ENCODE peak calls at places on chromosomes 13 and 19, in nine cellular contexts. One of them, this sample, is unnamed.

GRCh38 chr13:49867834-49868233 is 68.3 kb downstream of the SPRYD7 start:
- DNase-seq in astrocyte: no peak
- DNase-seq in cardiac muscle cell: no peak
- DNase-seq in GM12865: no peak
- DNase-seq in lung: no peak
- DNase-seq in dorsolateral prefrontal cortex: no peak
- DNase-seq in GM23338: no peak
- DNase-seq in lower lobe of right lung: no peak
- DNase-seq in HFF-Myc: no peak
- DNase-seq in this sample: no peak

GRCh38 chr13:30108913-30109237 is 198.5 kb downstream of the KATNAL1 start:
- DNase-seq in GM23338: no peak
- DNase-seq in HFF-Myc: no peak
- DNase-seq in dorsolateral prefrontal cortex: no peak
- DNase-seq in lung: peak; percentile 77
- DNase-seq in GM12865: no peak
- DNase-seq in astrocyte: no peak
- DNase-seq in cardiac muscle cell: no peak
- DNase-seq in lower lobe of right lung: peak; percentile 82
- DNase-seq in this sample: no peak

GRCh38 chr19:34808566-34808965 is 35.6 kb upstream of the ZNF599 start:
- DNase-seq in GM23338: no peak
- DNase-seq in cardiac muscle cell: peak; percentile 73
- DNase-seq in lung: no peak
- DNase-seq in astrocyte: peak; percentile 56
- DNase-seq in HFF-Myc: peak; percentile 1
- DNase-seq in GM12865: no peak
- DNase-seq in lower lobe of right lung: no peak
- DNase-seq in dorsolateral prefrontal cortex: no peak
- DNase-seq in this sample: peak; percentile 4

GRCh38 chr19:14375055-14375581 is 6.1 kb upstream of the ADGRE5 start:
- DNase-seq in lung: peak; percentile 59
- DNase-seq in HFF-Myc: no peak
- DNase-seq in cardiac muscle cell: no peak
- DNase-seq in GM12865: peak; percentile 80
- DNase-seq in GM23338: no peak
- DNase-seq in dorsolateral prefrontal cortex: no peak
- DNase-seq in lower lobe of right lung: peak; percentile 81
- DNase-seq in astrocyte: no peak
- DNase-seq in this sample: no peak

GRCh38 chr19:45972081-45972943 is 1.4 kb downstream of the NOVA2 start:
- DNase-seq in GM23338: no peak
- DNase-seq in dorsolateral prefrontal cortex: no peak
- DNase-seq in lower lobe of right lung: no peak
- DNase-seq in HFF-Myc: no peak
- DNase-seq in cardiac muscle cell: no peak
- DNase-seq in GM12865: no peak
- DNase-seq in astrocyte: no peak
- DNase-seq in lung: no peak
- DNase-seq in this sample: no peak

GRCh38 chr19:1921825-1922224 is 16.6 kb downstream of the ADAT3 start:
- DNase-seq in GM23338: no peak
- DNase-seq in GM12865: peak; percentile 51
- DNase-seq in dorsolateral prefrontal cortex: no peak
- DNase-seq in cardiac muscle cell: no peak
- DNase-seq in lower lobe of right lung: no peak
- DNase-seq in HFF-Myc: no peak
- DNase-seq in lung: no peak
- DNase-seq in astrocyte: no peak
- DNase-seq in this sample: no peak

GRCh38 chr13:113607477-113608245 is 23.1 kb downstream of the TFDP1 start:
- DNase-seq in dorsolateral prefrontal cortex: no peak
- DNase-seq in GM12865: no peak
- DNase-seq in astrocyte: no peak
- DNase-seq in HFF-Myc: no peak
- DNase-seq in lung: peak; percentile 35
- DNase-seq in lower lobe of right lung: peak; percentile 72
- DNase-seq in cardiac muscle cell: no peak
- DNase-seq in GM23338: no peak
- DNase-seq in this sample: no peak

GRCh38 chr19:33392341-33393285 is 19.1 kb downstream of the CEBPG start:
- DNase-seq in GM23338: no peak
- DNase-seq in lower lobe of right lung: peak; percentile 54
- DNase-seq in astrocyte: no peak
- DNase-seq in HFF-Myc: no peak
- DNase-seq in GM12865: no peak
- DNase-seq in cardiac muscle cell: no peak
- DNase-seq in lung: no peak
- DNase-seq in dorsolateral prefrontal cortex: no peak
- DNase-seq in this sample: no peak

GRCh38 chr13:30364133-30364532 is 56.8 kb upstream of the KATNAL1 start:
- DNase-seq in lower lobe of right lung: no peak
- DNase-seq in HFF-Myc: no peak
- DNase-seq in GM23338: no peak
- DNase-seq in dorsolateral prefrontal cortex: no peak
- DNase-seq in GM12865: no peak
- DNase-seq in astrocyte: peak; percentile 55
- DNase-seq in cardiac muscle cell: peak; percentile 38
- DNase-seq in lung: no peak
- DNase-seq in this sample: no peak

GRCh38 chr19:1252818-1253513 is 4.6 kb downstream of the MIDN start:
- DNase-seq in lung: peak; percentile 93
- DNase-seq in lower lobe of right lung: peak; percentile 95
- DNase-seq in cardiac muscle cell: peak; percentile 99
- DNase-seq in GM12865: peak; percentile 80
- DNase-seq in HFF-Myc: no peak
- DNase-seq in astrocyte: peak; percentile 95
- DNase-seq in dorsolateral prefrontal cortex: peak; percentile 82
- DNase-seq in GM23338: no peak
- DNase-seq in this sample: peak; percentile 80

GRCh38 chr19:11848594-11849263 is at the start of gene ZNF439:
- DNase-seq in cardiac muscle cell: peak; percentile 83
- DNase-seq in GM12865: peak; percentile 73
- DNase-seq in lower lobe of right lung: peak; percentile 95
- DNase-seq in lung: peak; percentile 93
- DNase-seq in astrocyte: peak; percentile 44
- DNase-seq in dorsolateral prefrontal cortex: peak; percentile 99
- DNase-seq in HFF-Myc: no peak
- DNase-seq in GM23338: peak; percentile 97
- DNase-seq in this sample: peak; percentile 23

GRCh38 chr13:42011601-42012401 is 36.6 kb upstream of the DGKH start:
- DNase-seq in cardiac muscle cell: no peak
- DNase-seq in dorsolateral prefrontal cortex: no peak
- DNase-seq in lung: no peak
- DNase-seq in GM23338: peak; percentile 59
- DNase-seq in lower lobe of right lung: no peak
- DNase-seq in astrocyte: no peak
- DNase-seq in HFF-Myc: no peak
- DNase-seq in GM12865: no peak
- DNase-seq in this sample: no peak

GRCh38 chr13:106145997-106146864 is 389.2 kb downstream of the EFNB2 start:
- DNase-seq in astrocyte: no peak
- DNase-seq in lower lobe of right lung: no peak
- DNase-seq in GM23338: no peak
- DNase-seq in GM12865: no peak
- DNase-seq in lung: peak; percentile 32
- DNase-seq in HFF-Myc: no peak
- DNase-seq in dorsolateral prefrontal cortex: no peak
- DNase-seq in cardiac muscle cell: no peak
- DNase-seq in this sample: no peak

GRCh38 chr19:13841339-13842293 is 35.3 kb upstream of the NANOS3 start:
- DNase-seq in GM12865: no peak
- DNase-seq in dorsolateral prefrontal cortex: no peak
- DNase-seq in cardiac muscle cell: peak; percentile 45
- DNase-seq in lung: peak; percentile 75
- DNase-seq in astrocyte: no peak
- DNase-seq in GM23338: no peak
- DNase-seq in lower lobe of right lung: peak; percentile 84
- DNase-seq in HFF-Myc: no peak
- DNase-seq in this sample: no peak

GRCh38 chr13:26971990-26972888 is 199.4 kb downstream of the USP12 start:
- DNase-seq in cardiac muscle cell: peak; percentile 29
- DNase-seq in astrocyte: peak; percentile 6
- DNase-seq in GM23338: peak; percentile 81
- DNase-seq in dorsolateral prefrontal cortex: no peak
- DNase-seq in lung: no peak
- DNase-seq in GM12865: peak; percentile 50
- DNase-seq in lower lobe of right lung: peak; percentile 60
- DNase-seq in HFF-Myc: no peak
- DNase-seq in this sample: no peak

DNA sequence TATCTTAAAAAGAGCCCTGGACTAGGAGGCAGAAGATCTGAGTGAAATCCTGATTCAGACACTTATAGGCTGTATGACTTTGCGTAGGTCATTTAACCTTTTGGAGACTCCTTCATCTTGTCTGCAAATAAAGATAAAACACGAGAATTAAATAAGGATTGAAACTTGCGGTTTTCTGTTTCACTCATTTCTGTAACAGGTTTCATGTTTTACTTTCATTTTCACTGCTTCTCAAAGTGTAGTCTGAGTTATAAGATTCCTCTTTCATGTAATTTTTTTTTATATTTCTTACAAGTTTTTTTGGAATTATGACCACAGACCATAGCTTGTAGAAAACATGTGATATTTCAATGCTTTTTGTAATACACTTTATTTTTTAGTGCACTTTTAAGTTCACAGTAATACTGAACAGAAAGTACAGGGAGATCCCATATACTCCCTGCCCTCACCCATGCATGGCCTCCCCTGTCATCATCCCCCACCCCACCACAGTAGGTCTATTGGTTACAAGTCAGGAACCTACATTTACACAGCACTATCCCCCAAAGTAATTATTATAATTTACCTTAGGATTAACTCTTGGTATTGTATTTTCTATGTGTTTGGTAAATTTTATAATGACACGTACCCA is 174.6 kb downstream of the ITGBL1 start:
- DNase-seq in lower lobe of right lung: no peak
- DNase-seq in GM12865: peak; percentile 65
- DNase-seq in dorsolateral prefrontal cortex: no peak
- DNase-seq in lung: no peak
- DNase-seq in astrocyte: no peak
- DNase-seq in HFF-Myc: no peak
- DNase-seq in cardiac muscle cell: no peak
- DNase-seq in GM23338: no peak
- DNase-seq in this sample: no peak
- H3K4me3 ChIP-seq in lower lobe of right lung: peak overlapping the region; percentile 35
- H3K4me3 ChIP-seq in GM12865: no peak overlapping the region
- H3K4me3 ChIP-seq in dorsolateral prefrontal cortex: peak overlapping the region; percentile 34
- H3K4me3 ChIP-seq in lung: no peak overlapping the region
- H3K4me3 ChIP-seq in astrocyte: no peak overlapping the region
- H3K4me3 ChIP-seq in HFF-Myc: no peak overlapping the region
- H3K4me3 ChIP-seq in cardiac muscle cell: no peak overlapping the region
- H3K4me3 ChIP-seq in GM23338: no peak overlapping the region
- H3K4me3 ChIP-seq in this sample: no peak overlapping the region

GRCh38 chr13:101945435-101945834 is 456.4 kb downstream of the FGF14 start:
- DNase-seq in dorsolateral prefrontal cortex: no peak
- DNase-seq in GM23338: peak; percentile 56
- DNase-seq in astrocyte: no peak
- DNase-seq in HFF-Myc: no peak
- DNase-seq in GM12865: peak; percentile 3
- DNase-seq in cardiac muscle cell: no peak
- DNase-seq in lower lobe of right lung: no peak
- DNase-seq in lung: no peak
- DNase-seq in this sample: no peak

GRCh38 chr13:101942535-101943157 is 459.2 kb downstream of the FGF14 start:
- DNase-seq in lower lobe of right lung: no peak
- DNase-seq in cardiac muscle cell: no peak
- DNase-seq in GM23338: no peak
- DNase-seq in lung: no peak
- DNase-seq in HFF-Myc: no peak
- DNase-seq in dorsolateral prefrontal cortex: no peak
- DNase-seq in GM12865: no peak
- DNase-seq in astrocyte: no peak
- DNase-seq in this sample: no peak

GRCh38 chr13:101939370-101939769 is 462.5 kb downstream of the FGF14 start:
- DNase-seq in lower lobe of right lung: no peak
- DNase-seq in cardiac muscle cell: no peak
- DNase-seq in GM23338: no peak
- DNase-seq in astrocyte: no peak
- DNase-seq in dorsolateral prefrontal cortex: no peak
- DNase-seq in lung: no peak
- DNase-seq in HFF-Myc: no peak
- DNase-seq in GM12865: no peak
- DNase-seq in this sample: no peak

GRCh38 chr13:101942038-101942437 is 459.8 kb downstream of the FGF14 start:
- DNase-seq in astrocyte: peak; percentile 4
- DNase-seq in cardiac muscle cell: peak; percentile 4
- DNase-seq in lung: no peak
- DNase-seq in lower lobe of right lung: no peak
- DNase-seq in GM12865: peak; percentile 25
- DNase-seq in dorsolateral prefrontal cortex: no peak
- DNase-seq in GM23338: peak; percentile 76
- DNase-seq in HFF-Myc: no peak
- DNase-seq in this sample: no peak

GRCh38 chr13:101941095-101941777 is 460.6 kb downstream of the FGF14 start:
- DNase-seq in astrocyte: no peak
- DNase-seq in lung: no peak
- DNase-seq in dorsolateral prefrontal cortex: no peak
- DNase-seq in HFF-Myc: no peak
- DNase-seq in cardiac muscle cell: no peak
- DNase-seq in GM12865: no peak
- DNase-seq in lower lobe of right lung: no peak
- DNase-seq in GM23338: peak; percentile 57
- DNase-seq in this sample: no peak
- TF ChIP-seq CTCF in astrocyte: peak; percentile 21
- TF ChIP-seq CTCF in lung: no peak
- TF ChIP-seq CTCF in dorsolateral prefrontal cortex: no peak
- TF ChIP-seq CTCF in HFF-Myc: no peak
- TF ChIP-seq CTCF in cardiac muscle cell: no peak
- TF ChIP-seq CTCF in GM12865: peak; percentile 9
- TF ChIP-seq CTCF in lower lobe of right lung: peak; percentile 17
- TF ChIP-seq CTCF in GM23338: peak; percentile 62
- TF ChIP-seq CTCF in this sample: peak; percentile 67

DNA sequence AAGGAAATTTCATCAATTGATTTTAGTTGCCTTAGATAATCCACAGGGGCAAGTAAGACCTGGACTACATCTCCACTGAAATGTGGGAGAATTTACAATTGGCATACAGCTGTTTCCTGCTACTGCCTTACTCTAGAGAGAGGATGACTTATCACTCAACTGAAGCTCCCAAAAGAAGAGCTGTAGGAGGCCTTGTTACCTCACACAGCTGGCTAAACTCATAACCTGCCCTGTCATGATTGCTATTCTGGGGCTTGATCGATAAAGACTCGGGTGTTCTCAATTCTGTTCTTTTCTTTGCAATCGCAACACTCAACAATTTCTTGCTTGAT is 1396.4 kb downstream of the EFNB2 start:
- DNase-seq in lung: no peak
- DNase-seq in cardiac muscle cell: no peak
- DNase-seq in GM12865: no peak
- DNase-seq in HFF-Myc: no peak
- DNase-seq in astrocyte: no peak
- DNase-seq in GM23338: no peak
- DNase-seq in dorsolateral prefrontal cortex: no peak
- DNase-seq in lower lobe of right lung: no peak
- DNase-seq in this sample: no peak
- H3K4me3 ChIP-seq in lung: no peak overlapping the region
- H3K4me3 ChIP-seq in cardiac muscle cell: no peak overlapping the region
- H3K4me3 ChIP-seq in GM12865: peak overlapping the region; percentile 56
- H3K4me3 ChIP-seq in HFF-Myc: no peak overlapping the region
- H3K4me3 ChIP-seq in astrocyte: no peak overlapping the region
- H3K4me3 ChIP-seq in GM23338: no peak overlapping the region
- H3K4me3 ChIP-seq in dorsolateral prefrontal cortex: peak overlapping the region; percentile 43
- H3K4me3 ChIP-seq in lower lobe of right lung: peak overlapping the region; percentile 55
- H3K4me3 ChIP-seq in this sample: no peak overlapping the region

GRCh38 chr13:37270206-37271001 is 164.9 kb upstream of the CSNK1A1L start:
- DNase-seq in lung: no peak
- DNase-seq in dorsolateral prefrontal cortex: no peak
- DNase-seq in GM23338: peak; percentile 21
- DNase-seq in HFF-Myc: no peak
- DNase-seq in GM12865: no peak
- DNase-seq in astrocyte: no peak
- DNase-seq in cardiac muscle cell: no peak
- DNase-seq in lower lobe of right lung: no peak
- DNase-seq in this sample: no peak
- TF ChIP-seq CTCF in lung: no peak
- TF ChIP-seq CTCF in dorsolateral prefrontal cortex: no peak
- TF ChIP-seq CTCF in GM23338: peak; percentile 51
- TF ChIP-seq CTCF in HFF-Myc: no peak
- TF ChIP-seq CTCF in GM12865: no peak
- TF ChIP-seq CTCF in astrocyte: no peak
- TF ChIP-seq CTCF in cardiac muscle cell: no peak
- TF ChIP-seq CTCF in lower lobe of right lung: no peak
- TF ChIP-seq CTCF in this sample: peak; percentile 1